ENCODE peak calls at places on chromosomes 5 and 9, in seven cellular contexts. One of them, this sample, is unnamed.

GRCh38 chr5:167479796-167480195 is 811.6 kb upstream of the WWC1 start:
- DNase-seq in DND-41: no peak
- DNase-seq in Karpas-422: no peak
- DNase-seq in uterus: no peak
- DNase-seq in CD8-positive, alpha-beta memory T cell: no peak
- DNase-seq in small intestine: no peak
- DNase-seq in colonic mucosa: no peak
- DNase-seq in this sample: no peak

GRCh38 chr5:126631920-126632319 is 31.2 kb downstream of the PHAX start:
- DNase-seq in DND-41: no peak
- DNase-seq in colonic mucosa: no peak
- DNase-seq in uterus: no peak
- DNase-seq in small intestine: no peak
- DNase-seq in CD8-positive, alpha-beta memory T cell: no peak
- DNase-seq in Karpas-422: no peak
- DNase-seq in this sample: no peak

GRCh38 chr5:83342475-83342874 is 129.1 kb upstream of the VCAN start:
- DNase-seq in CD8-positive, alpha-beta memory T cell: no peak
- DNase-seq in small intestine: no peak
- DNase-seq in Karpas-422: no peak
- DNase-seq in DND-41: no peak
- DNase-seq in uterus: no peak
- DNase-seq in colonic mucosa: no peak
- DNase-seq in this sample: no peak

GRCh38 chr9:8401961-8402701 is 602.6 kb upstream of the DMAC1 start:
- DNase-seq in colonic mucosa: no peak
- DNase-seq in DND-41: no peak
- DNase-seq in CD8-positive, alpha-beta memory T cell: no peak
- DNase-seq in small intestine: no peak
- DNase-seq in Karpas-422: no peak
- DNase-seq in uterus: no peak
- DNase-seq in this sample: no peak

GRCh38 chr5:107372723-107373487 is 297.8 kb downstream of the EFNA5 start:
- DNase-seq in colonic mucosa: no peak
- DNase-seq in Karpas-422: no peak
- DNase-seq in DND-41: no peak
- DNase-seq in CD8-positive, alpha-beta memory T cell: no peak
- DNase-seq in small intestine: no peak
- DNase-seq in uterus: no peak
- DNase-seq in this sample: no peak

GRCh38 chr9:129237804-129238203 is 59.7 kb upstream of the IER5L start:
- DNase-seq in colonic mucosa: no peak
- DNase-seq in CD8-positive, alpha-beta memory T cell: no peak
- DNase-seq in small intestine: no peak
- DNase-seq in DND-41: no peak
- DNase-seq in Karpas-422: no peak
- DNase-seq in uterus: no peak
- DNase-seq in this sample: no peak

GRCh38 chr5:164000241-164000640 is 494.8 kb downstream of the MAT2B start:
- DNase-seq in small intestine: no peak
- DNase-seq in Karpas-422: no peak
- DNase-seq in DND-41: no peak
- DNase-seq in uterus: no peak
- DNase-seq in colonic mucosa: no peak
- DNase-seq in CD8-positive, alpha-beta memory T cell: no peak
- DNase-seq in this sample: no peak

GRCh38 chr5:123460296-123460729 is 37.1 kb upstream of the CEP120 start:
- DNase-seq in CD8-positive, alpha-beta memory T cell: no peak
- DNase-seq in small intestine: peak; percentile 99
- DNase-seq in uterus: no peak
- DNase-seq in Karpas-422: no peak
- DNase-seq in DND-41: no peak
- DNase-seq in colonic mucosa: peak; percentile 83
- DNase-seq in this sample: no peak

GRCh38 chr5:23419115-23419514 is 88.3 kb upstream of the PRDM9 start:
- DNase-seq in DND-41: no peak
- DNase-seq in Karpas-422: no peak
- DNase-seq in uterus: no peak
- DNase-seq in colonic mucosa: no peak
- DNase-seq in CD8-positive, alpha-beta memory T cell: no peak
- DNase-seq in small intestine: no peak
- DNase-seq in this sample: no peak

GRCh38 chr9:88313364-88314220 is 74.7 kb upstream of the SPIN1 start:
- DNase-seq in CD8-positive, alpha-beta memory T cell: no peak
- DNase-seq in Karpas-422: no peak
- DNase-seq in DND-41: no peak
- DNase-seq in uterus: no peak
- DNase-seq in small intestine: no peak
- DNase-seq in colonic mucosa: no peak
- DNase-seq in this sample: no peak

GRCh38 chr9:78167356-78167755 is 68.5 kb upstream of the CEP78 start:
- DNase-seq in uterus: no peak
- DNase-seq in small intestine: peak; percentile 9
- DNase-seq in colonic mucosa: peak; percentile 20
- DNase-seq in DND-41: no peak
- DNase-seq in CD8-positive, alpha-beta memory T cell: no peak
- DNase-seq in Karpas-422: no peak
- DNase-seq in this sample: no peak

GRCh38 chr5:56620903-56621680 is 194.3 kb upstream of the MAP3K1 start:
- DNase-seq in uterus: no peak
- DNase-seq in DND-41: no peak
- DNase-seq in small intestine: no peak
- DNase-seq in colonic mucosa: no peak
- DNase-seq in Karpas-422: no peak
- DNase-seq in CD8-positive, alpha-beta memory T cell: no peak
- DNase-seq in this sample: no peak

GRCh38 chr9:15856591-15856990 is 303.7 kb downstream of the CCDC171 start:
- DNase-seq in DND-41: no peak
- DNase-seq in small intestine: no peak
- DNase-seq in Karpas-422: no peak
- DNase-seq in uterus: no peak
- DNase-seq in CD8-positive, alpha-beta memory T cell: no peak
- DNase-seq in colonic mucosa: no peak
- DNase-seq in this sample: peak; percentile 54

GRCh38 chr9:114434878-114435311 is 47.1 kb upstream of the AKNA start:
- DNase-seq in DND-41: no peak
- DNase-seq in small intestine: peak; percentile 41
- DNase-seq in colonic mucosa: no peak
- DNase-seq in uterus: no peak
- DNase-seq in Karpas-422: peak; percentile 72
- DNase-seq in CD8-positive, alpha-beta memory T cell: no peak
- DNase-seq in this sample: no peak

GRCh38 chr9:136721339-136722092 is 9.1 kb downstream of the DIPK1B start:
- DNase-seq in DND-41: no peak
- DNase-seq in uterus: peak; percentile 59
- DNase-seq in small intestine: no peak
- DNase-seq in Karpas-422: peak; percentile 60
- DNase-seq in CD8-positive, alpha-beta memory T cell: no peak
- DNase-seq in colonic mucosa: no peak
- DNase-seq in this sample: no peak

GRCh38 chr9:126384926-126385325 is 58.3 kb downstream of the MVB12B start:
- DNase-seq in small intestine: no peak
- DNase-seq in Karpas-422: no peak
- DNase-seq in colonic mucosa: no peak
- DNase-seq in CD8-positive, alpha-beta memory T cell: no peak
- DNase-seq in uterus: no peak
- DNase-seq in DND-41: no peak
- DNase-seq in this sample: no peak

GRCh38 chr5:430214-430925 is 12.6 kb upstream of the EXOC3 start:
- DNase-seq in small intestine: no peak
- DNase-seq in CD8-positive, alpha-beta memory T cell: no peak
- DNase-seq in colonic mucosa: no peak
- DNase-seq in uterus: no peak
- DNase-seq in DND-41: no peak
- DNase-seq in Karpas-422: no peak
- DNase-seq in this sample: no peak

GRCh38 chr9:90642570-90643539 is at the start of gene DIRAS2:
- DNase-seq in Karpas-422: no peak
- DNase-seq in CD8-positive, alpha-beta memory T cell: no peak
- DNase-seq in small intestine: peak; percentile 85
- DNase-seq in uterus: no peak
- DNase-seq in colonic mucosa: peak; percentile 27
- DNase-seq in DND-41: no peak
- DNase-seq in this sample: peak; percentile 8

GRCh38 chr5:132260714-132261615 is 3.5 kb downstream of the PDLIM4 start:
- DNase-seq in colonic mucosa: peak; percentile 37
- DNase-seq in small intestine: no peak
- DNase-seq in CD8-positive, alpha-beta memory T cell: no peak
- DNase-seq in uterus: peak; percentile 87
- DNase-seq in Karpas-422: no peak
- DNase-seq in DND-41: peak; percentile 33
- DNase-seq in this sample: peak; percentile 56

GRCh38 chr9:126699401-126699851 is 85.7 kb downstream of the LMX1B start:
- DNase-seq in Karpas-422: no peak
- DNase-seq in DND-41: no peak
- DNase-seq in uterus: no peak
- DNase-seq in CD8-positive, alpha-beta memory T cell: no peak
- DNase-seq in small intestine: no peak
- DNase-seq in colonic mucosa: no peak
- DNase-seq in this sample: no peak

DNA sequence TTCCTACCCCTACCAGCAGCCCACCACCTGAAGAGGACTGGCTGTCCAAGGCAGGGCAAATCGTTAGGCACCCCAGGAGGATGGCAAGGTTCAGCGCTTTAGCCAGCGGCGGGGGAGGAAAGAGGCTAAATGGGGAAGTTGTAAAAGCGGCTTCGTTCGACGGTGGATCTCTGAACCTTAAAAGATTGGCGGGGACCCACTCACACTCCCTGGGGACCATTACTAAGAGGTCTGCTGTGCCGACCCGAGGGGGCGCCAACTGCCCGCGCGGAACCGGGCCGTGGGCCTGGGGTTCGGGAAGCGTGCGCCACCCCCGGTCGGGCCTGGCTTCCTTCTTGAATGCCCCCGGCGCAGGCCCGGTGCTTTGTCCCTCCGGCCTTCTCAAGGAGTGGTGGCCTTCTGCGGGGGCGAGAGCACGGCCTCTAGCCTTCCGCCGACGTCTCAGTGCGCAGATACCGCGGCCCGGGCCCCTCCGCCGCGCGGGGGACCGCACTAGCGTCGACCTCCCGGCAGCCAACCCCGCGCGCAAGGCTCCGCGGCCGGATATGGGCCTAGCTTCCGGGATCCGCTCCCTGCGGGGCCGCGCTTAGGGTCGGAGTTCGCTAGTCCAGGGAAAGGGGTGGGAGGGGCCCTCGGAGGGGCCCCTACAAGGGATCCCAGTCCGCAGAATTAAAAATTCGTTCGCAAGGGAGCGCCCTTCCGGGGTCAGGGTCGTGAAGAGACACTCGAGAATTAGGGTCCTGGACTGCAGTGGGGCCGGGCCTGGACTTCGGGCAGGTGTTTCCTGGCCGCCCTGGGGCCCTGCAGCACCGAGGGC is 10.5 kb downstream of the NR2F1-AS1 start:
- DNase-seq in CD8-positive, alpha-beta memory T cell: no peak
- DNase-seq in DND-41: no peak
- DNase-seq in Karpas-422: no peak
- DNase-seq in uterus: no peak
- DNase-seq in small intestine: no peak
- DNase-seq in colonic mucosa: no peak
- DNase-seq in this sample: no peak
- H3K4me3 ChIP-seq in CD8-positive, alpha-beta memory T cell: no peak overlapping the region
- H3K4me3 ChIP-seq in DND-41: no peak overlapping the region
- H3K4me3 ChIP-seq in Karpas-422: no peak overlapping the region
- H3K4me3 ChIP-seq in uterus: no peak overlapping the region
- H3K4me3 ChIP-seq in small intestine: no peak overlapping the region
- H3K4me3 ChIP-seq in colonic mucosa: peak overlapping the region; percentile 9
- H3K4me3 ChIP-seq in this sample: no peak overlapping the region

GRCh38 chr5:174733091-174733690 is 8.8 kb downstream of the MSX2 start:
- DNase-seq in Karpas-422: no peak
- DNase-seq in uterus: no peak
- DNase-seq in colonic mucosa: no peak
- DNase-seq in small intestine: no peak
- DNase-seq in DND-41: no peak
- DNase-seq in CD8-positive, alpha-beta memory T cell: no peak
- DNase-seq in this sample: no peak
- H3K27me3 ChIP-seq in Karpas-422: no peaks in the 10 kb centered on the region
- H3K27me3 ChIP-seq in uterus: peaks cover 49% of the 10 kb centered on the region
- H3K27me3 ChIP-seq in colonic mucosa: peaks cover 52% of the 10 kb centered on the region
- H3K27me3 ChIP-seq in small intestine: peaks cover 15% of the 10 kb centered on the region
- H3K27me3 ChIP-seq in DND-41: no peaks in the 10 kb centered on the region
- H3K27me3 ChIP-seq in CD8-positive, alpha-beta memory T cell: peaks cover 10% of the 10 kb centered on the region
- H3K27me3 ChIP-seq in this sample: peaks cover 46% of the 10 kb centered on the region

DNA sequence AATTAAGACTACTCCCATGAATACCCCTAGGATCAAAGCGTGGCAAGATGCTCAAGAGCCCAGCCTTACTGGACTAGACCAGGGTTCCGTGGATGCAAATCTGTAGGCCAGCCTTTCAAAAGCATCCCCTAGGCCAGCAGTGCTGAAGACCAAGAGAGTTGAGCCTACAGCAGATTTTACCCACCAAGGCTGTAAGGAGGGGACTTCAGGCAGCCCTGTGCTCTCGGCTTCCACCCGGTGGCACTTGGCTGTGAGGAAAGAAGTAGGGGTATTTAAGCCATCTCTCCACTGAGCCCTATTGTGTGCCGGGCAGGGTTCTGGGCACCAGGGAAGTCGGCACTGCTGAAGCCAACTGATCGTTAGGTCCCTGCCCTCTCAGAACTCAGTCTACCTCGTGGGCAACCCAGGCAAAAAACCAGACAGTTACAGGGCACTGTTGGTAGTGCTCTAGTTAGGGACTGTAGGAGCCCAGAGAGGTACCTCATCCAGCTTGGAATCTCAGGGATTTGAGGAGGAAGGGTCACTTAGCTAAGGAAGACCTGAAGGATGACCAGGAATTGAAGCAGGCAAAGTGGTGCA is 25.5 kb downstream of the TCF7 start:
- DNase-seq in DND-41: peak; percentile 2
- DNase-seq in Karpas-422: no peak
- DNase-seq in CD8-positive, alpha-beta memory T cell: no peak
- DNase-seq in uterus: no peak
- DNase-seq in small intestine: no peak
- DNase-seq in colonic mucosa: no peak
- DNase-seq in this sample: no peak
- H3K27ac ChIP-seq in DND-41: no peak overlapping the region
- H3K27ac ChIP-seq in Karpas-422: no peak overlapping the region
- H3K27ac ChIP-seq in CD8-positive, alpha-beta memory T cell: peak overlapping the region; percentile 20
- H3K27ac ChIP-seq in uterus: no peak overlapping the region
- H3K27ac ChIP-seq in small intestine: no peak overlapping the region
- H3K27ac ChIP-seq in colonic mucosa: no peak overlapping the region
- H3K27ac ChIP-seq in this sample: no peak overlapping the region

DNA sequence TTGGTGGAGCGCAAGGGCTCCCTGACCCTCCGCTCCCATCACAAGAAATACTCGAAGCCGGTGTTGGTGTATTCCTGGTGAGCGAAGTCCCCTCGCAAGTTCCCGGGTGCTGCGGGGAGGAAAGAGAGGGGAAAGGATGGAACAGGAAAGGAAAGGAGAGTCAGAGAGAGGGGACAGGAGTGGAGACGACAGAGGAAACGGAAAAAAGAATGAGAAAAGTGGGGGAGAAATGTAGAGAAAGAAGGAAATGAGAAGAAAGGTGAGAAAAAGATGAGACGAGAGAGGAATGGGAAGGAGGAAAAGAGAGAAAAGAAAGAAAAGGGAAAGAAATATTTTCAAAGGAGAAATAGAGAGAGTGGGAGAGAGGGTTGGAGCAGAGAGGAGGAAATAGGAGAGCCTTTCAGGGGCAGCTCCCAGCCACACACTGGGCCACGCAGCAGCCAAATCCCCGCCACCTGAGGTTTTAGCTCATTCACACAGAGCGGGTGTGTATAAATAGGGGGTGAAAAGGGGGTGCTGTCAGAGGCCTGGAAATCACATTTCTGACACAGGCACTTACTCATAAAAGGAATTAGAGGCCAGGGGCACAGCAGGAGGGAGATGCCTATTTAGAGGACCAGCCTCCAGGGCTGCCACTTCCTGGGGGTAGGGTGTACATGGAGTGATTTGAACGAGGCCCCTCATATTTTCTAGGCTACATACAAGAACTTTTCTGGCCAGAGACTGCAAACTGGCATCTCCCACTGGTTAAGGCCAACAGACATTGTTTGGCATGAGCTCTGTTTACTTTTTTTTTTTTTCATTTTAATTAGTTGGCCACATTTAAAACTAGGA is 555 bp downstream of the CFAP95 start:
- DNase-seq in uterus: no peak
- DNase-seq in DND-41: no peak
- DNase-seq in colonic mucosa: no peak
- DNase-seq in Karpas-422: no peak
- DNase-seq in small intestine: no peak
- DNase-seq in CD8-positive, alpha-beta memory T cell: no peak
- DNase-seq in this sample: no peak
- H3K4me3 ChIP-seq in uterus: no peak overlapping the region
- H3K4me3 ChIP-seq in DND-41: no peak overlapping the region
- H3K4me3 ChIP-seq in colonic mucosa: peak overlapping the region; percentile 16
- H3K4me3 ChIP-seq in Karpas-422: no peak overlapping the region
- H3K4me3 ChIP-seq in small intestine: no peak overlapping the region
- H3K4me3 ChIP-seq in CD8-positive, alpha-beta memory T cell: peak overlapping the region; percentile 36
- H3K4me3 ChIP-seq in this sample: no peak overlapping the region

This sample was measured in AG04450.